ENCODE peak calls at places on chromosomes 11 and 22, in five cellular contexts. Y, A, T, H and J are unnamed samples.
A peak's percentile ranks its signal among the peaks of the same experiment; 100 is the strongest.

GRCh38 chr11:36308577-36308976 is 12.5 kb downstream of the PRR5L start:
- DNase-seq in Y (no peak), A (no peak), T (no peak), H (no peak), J (no peak)

GRCh38 chr11:69133251-69133650 is 22.5 kb upstream of the SMIM38 start:
- DNase-seq in Y (no peak), A (no peak), T (no peak), H (no peak), J (no peak)

GRCh38 chr22:42717197-42717967 is 3.3 kb downstream of the A4GALT start:
- DNase-seq in Y (no peak), A (no peak), T (peak; percentile 53), H (no peak), J (no peak)

GRCh38 chr11:107562647-107563208 is 2.8 kb downstream of the ALKBH8 start:
- DNase-seq in Y (no peak), A (no peak), T (no peak), H (peak; percentile 7), J (peak; percentile 93)

GRCh38 chr11:68010058-68011041 is at the start of gene ALDH3B1:
- DNase-seq in Y (no peak), A (peak; percentile 52), T (peak; percentile 81), H (peak; percentile 73), J (peak; percentile 60)

GRCh38 chr11:134995746-134996145 is 583.7 kb upstream of the B3GAT1 start:
- DNase-seq in Y (no peak), A (no peak), T (no peak), H (no peak), J (no peak)

GRCh38 chr11:57144075-57144474 is 37.7 kb upstream of the LRRC55 start:
- DNase-seq in Y (no peak), A (no peak), T (no peak), H (no peak), J (no peak)

GRCh38 chr11:58659910-58660570 is 37.6 kb downstream of the CNTF start:
- DNase-seq in Y (no peak), A (no peak), T (no peak), H (no peak), J (no peak)

GRCh38 chr11:82225930-82226329 is 507.7 kb downstream of the FAM181B start:
- DNase-seq in Y (no peak), A (no peak), T (no peak), H (no peak), J (no peak)

GRCh38 chr11:64854534-64855502 is 10.4 kb upstream of the CDC42BPG start:
- DNase-seq in Y (no peak), A (no peak), T (peak; percentile 82), H (peak; percentile 80), J (peak; percentile 91)

GRCh38 chr11:110837535-110838127 is 125.4 kb upstream of the ARHGAP20 start:
- DNase-seq in Y (no peak), A (no peak), T (no peak), H (no peak), J (no peak)

GRCh38 chr11:72072348-72072747 is 8.0 kb downstream of the NUMA1 start:
- DNase-seq in Y (no peak), A (no peak), T (no peak), H (peak; percentile 44), J (peak; percentile 59)

GRCh38 chr11:120335928-120336640 is at the start of gene ARHGEF12:
- DNase-seq in Y (peak; percentile 33), A (peak; percentile 98), T (peak; percentile 93), H (peak; percentile 88), J (peak; percentile 93)

GRCh38 chr11:103699216-103699615 is 337.2 kb upstream of the DDI1 start:
- DNase-seq in Y (no peak), A (no peak), T (no peak), H (no peak), J (no peak)

GRCh38 chr11:102456381-102456780 is 3.8 kb upstream of the TMEM123 start:
- DNase-seq in Y (no peak), A (no peak), T (no peak), H (peak; percentile 26), J (no peak)

GRCh38 chr11:64285885-64286800 is 495 bp downstream of the GPR137 start:
- DNase-seq in Y (no peak), A (peak; percentile 73), T (no peak), H (no peak), J (no peak)

GRCh38 chr22:33706100-33706499 is 214.2 kb downstream of the LARGE1 start:
- DNase-seq in Y (no peak), A (no peak), T (no peak), H (no peak), J (no peak)

GRCh38 chr11:15723966-15724365 is 609.2 kb downstream of the INSC start:
- DNase-seq in Y (no peak), A (no peak), T (no peak), H (no peak), J (no peak)

GRCh38 chr11:112343368-112344039 is 82.8 kb upstream of the PLET1 start:
- DNase-seq in Y (no peak), A (peak; percentile 39), T (no peak), H (no peak), J (no peak)

GRCh38 chr11:61334434-61335354 is 1.7 kb downstream of the TKFC start:
- DNase-seq in Y (no peak), A (no peak), T (no peak), H (peak; percentile 65), J (no peak)

GRCh38 chr11:133961890-133962289 is 5.1 kb upstream of the IGSF9B start:
- DNase-seq in Y (no peak), A (no peak), T (no peak), H (no peak), J (no peak)

GRCh38 chr11:11988862-11989261 is 19.6 kb downstream of the DKK3 start:
- DNase-seq in Y (no peak), A (no peak), T (no peak), H (peak; percentile 11), J (no peak)

GRCh38 chr11:26943636-26944035 is 50.3 kb upstream of the FIBIN start:
- DNase-seq in Y (no peak), A (no peak), T (no peak), H (no peak), J (no peak)

DNA sequence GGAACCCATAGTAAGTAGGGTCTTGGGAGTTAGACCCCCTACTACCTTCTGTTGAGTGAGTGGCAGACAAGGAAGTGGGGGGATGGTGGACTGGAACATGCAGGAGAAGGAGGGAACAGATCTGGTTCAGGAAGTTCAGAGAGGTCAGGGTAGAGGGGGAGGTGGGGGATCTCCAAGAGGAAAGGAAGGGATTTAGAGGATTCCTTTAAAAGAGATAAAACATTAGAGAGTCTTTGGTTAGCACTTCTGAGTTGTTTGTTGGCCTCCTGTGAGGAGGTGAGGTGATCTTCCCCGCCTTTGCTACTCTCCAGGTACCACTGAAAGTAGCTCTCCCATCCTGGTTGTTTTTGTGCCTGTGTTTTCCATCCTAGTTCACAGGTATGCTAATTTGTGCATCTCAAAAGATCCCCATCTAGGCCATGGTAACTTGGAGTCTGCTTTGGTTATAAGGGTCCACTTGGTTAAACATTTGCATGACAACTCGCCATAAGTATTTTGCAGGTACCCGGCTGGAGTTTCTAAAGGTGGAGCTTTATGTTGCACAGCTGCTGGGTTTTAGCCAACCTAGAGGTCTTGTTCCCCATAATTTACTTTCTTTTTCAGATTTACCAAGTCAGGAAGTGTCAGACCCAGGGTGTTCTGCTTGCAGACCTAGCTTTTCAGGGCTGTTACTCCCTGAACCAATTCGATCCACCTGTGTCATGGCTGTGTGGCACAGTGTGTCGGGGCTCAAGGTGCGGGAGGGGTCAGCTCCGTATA is 79.3 kb upstream of the SORL1 start:
- DNase-seq in Y (peak; percentile 82), A (no peak), T (no peak), H (no peak), J (no peak)
- TF ChIP-seq ZBTB33 in Y (no peak), A (no peak), T (no peak), H (no peak), J (no peak)

DNA sequence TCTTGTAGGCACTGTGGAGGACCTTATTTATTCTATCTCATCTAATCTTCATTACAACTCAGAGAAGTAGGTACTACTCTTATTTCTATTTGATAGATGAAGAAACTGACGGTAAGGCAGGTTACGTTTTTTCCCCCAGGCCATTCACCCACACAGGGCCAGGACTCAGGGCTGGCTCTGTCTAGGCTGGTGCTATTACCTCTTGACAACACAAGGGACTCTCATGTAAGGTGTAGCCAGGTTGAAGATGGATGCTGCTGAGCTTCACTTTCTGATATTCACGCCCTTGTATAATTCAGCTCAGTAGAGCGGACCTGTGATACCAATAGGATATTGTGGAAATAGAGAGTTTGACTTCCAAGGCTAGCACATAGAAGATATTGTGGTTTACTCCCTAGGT is 413.1 kb upstream of the NARS2 start:
- DNase-seq in Y (no peak), A (no peak), T (no peak), H (no peak), J (no peak)
- TF ChIP-seq ZBTB33 in Y (no peak), A (no peak), T (no peak), H (no peak), J (no peak)

GRCh38 chr11:126746443-126746842 is 254.1 kb downstream of the KIRREL3 start:
- DNase-seq in Y (no peak), A (no peak), T (no peak), H (no peak), J (no peak)

GRCh38 chr11:126742582-126742981 is 258.0 kb downstream of the KIRREL3 start:
- DNase-seq in Y (no peak), A (no peak), T (no peak), H (no peak), J (no peak)

GRCh38 chr11:126748097-126748756 is 252.3 kb downstream of the KIRREL3 start:
- DNase-seq in Y (no peak), A (no peak), T (no peak), H (no peak), J (no peak)

GRCh38 chr11:126747315-126747714 is 253.3 kb downstream of the KIRREL3 start:
- DNase-seq in Y (no peak), A (no peak), T (no peak), H (no peak), J (no peak)

GRCh38 chr11:126744699-126745098 is 255.9 kb downstream of the KIRREL3 start:
- DNase-seq in Y (no peak), A (no peak), T (no peak), H (no peak), J (no peak)
- TF ChIP-seq ZBTB33 in Y (no peak), A (no peak), T (no peak), H (no peak), J (no peak)

DNA sequence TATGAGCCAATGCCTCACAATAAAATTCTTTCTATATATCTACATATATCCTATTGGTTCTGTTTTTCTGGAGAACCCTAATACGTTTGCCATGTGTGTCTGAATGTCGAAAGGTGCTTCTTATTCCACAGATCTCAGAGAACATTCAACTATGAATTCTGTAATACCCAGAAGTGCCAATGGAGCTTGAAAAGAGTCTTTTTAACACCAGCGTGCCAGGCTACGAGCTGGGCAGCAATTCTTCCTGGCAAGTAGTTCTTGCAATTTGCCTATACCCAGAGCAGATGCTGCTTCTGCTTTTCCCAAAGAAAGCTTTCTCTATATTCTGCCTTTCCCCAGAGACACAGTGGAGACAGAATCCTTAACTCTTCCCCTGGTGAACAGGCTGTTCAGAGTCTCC is 16.9 kb upstream of the PAFAH1B2 start:
- DNase-seq in Y (no peak), A (no peak), T (no peak), H (no peak), J (no peak)
- TF ChIP-seq ZBTB33 in Y (no peak), A (no peak), T (no peak), H (no peak), J (no peak)

GRCh38 chr11:70799386-70799785 is 401.1 kb downstream of the CTTN start:
- DNase-seq in Y (no peak), A (no peak), T (no peak), H (no peak), J (no peak)
- TF ChIP-seq ZBTB33 in Y (no peak), A (no peak), T (no peak), H (no peak), J (no peak)